ENCODE peak calls at places on chromosome 22, in seven cellular contexts. E is testis, S is left ventricle myocardium inferior, N is adrenal gland, M is neuronal stem cell, Z is GM23338, X is SJSA1. D is an unnamed sample.

GRCh38 chr22:21078916-21079315 is 33.2 kb downstream of the LRRC74B start:
- DNase-seq in Z (no peak), N (no peak), M (no peak), S (no peak), X (no peak), E (no peak), D (no peak)

GRCh38 chr22:23500508-23501208 is 79.4 kb downstream of the IGLL1 start:
- DNase-seq in Z (no peak), E (no peak), M (no peak), N (no peak), S (no peak), X (no peak), D (no peak)

GRCh38 chr22:22094921-22095320 is 112.3 kb upstream of the TOP3B start:
- DNase-seq in X (no peak), E (no peak), N (no peak), Z (no peak), M (no peak), S (no peak), D (no peak)

GRCh38 chr22:40637181-40638150 is 947 bp upstream of the MRTFA start:
- DNase-seq in E (peak; percentile 34), S (peak; percentile 33), Z (peak; percentile 37), N (peak; percentile 73), X (no peak), M (no peak), D (peak; percentile 70)

GRCh38 chr22:17198188-17199130 is 20.8 kb downstream of the ADA2 start:
- DNase-seq in E (peak; percentile 80), N (peak; percentile 47), Z (peak; percentile 98), M (peak; percentile 90), S (peak; percentile 63), X (no peak), D (no peak)

GRCh38 chr22:22720724-22721261 is 76.4 kb downstream of the GGTLC2 start:
- DNase-seq in Z (no peak), S (no peak), N (peak; percentile 63), X (no peak), M (no peak), E (peak; percentile 28), D (peak; percentile 46)

GRCh38 chr22:25485626-25486545 is 78.6 kb upstream of the GRK3 start:
- DNase-seq in X (no peak), E (no peak), Z (no peak), N (no peak), S (no peak), M (no peak), D (no peak)

GRCh38 chr22:22450343-22450839 is 58.2 kb downstream of the ZNF280B start:
- DNase-seq in Z (no peak), E (peak; percentile 34), N (peak; percentile 73), M (no peak), X (no peak), S (no peak), D (peak; percentile 56)

GRCh38 chr22:29907753-29908515 is 25.0 kb downstream of the MTMR3 start:
- DNase-seq in M (no peak), Z (peak; percentile 14), E (peak; percentile 92), N (peak; percentile 90), S (peak; percentile 72), X (peak; percentile 91), D (peak; percentile 86)

GRCh38 chr22:44051961-44052360 is 27.9 kb downstream of the PARVB start:
- DNase-seq in Z (no peak), M (no peak), N (no peak), X (no peak), E (no peak), S (no peak), D (no peak)
- H3K36me3 ChIP-seq in Z (no peaks in the 10 kb centered on the region), M (no peaks in the 10 kb centered on the region), N (no peaks in the 10 kb centered on the region), X (no peaks in the 10 kb centered on the region), E (no peaks in the 10 kb centered on the region), S (peaks cover 6% of the 10 kb centered on the region), D (no peaks in the 10 kb centered on the region)

GRCh38 chr22:35195821-35196220 is 61.5 kb upstream of the HMGXB4 start:
- DNase-seq in X (no peak), M (no peak), S (no peak), E (no peak), N (no peak), Z (no peak), D (no peak)
- H3K36me3 ChIP-seq in X (no peaks in the 10 kb centered on the region), M (no peaks in the 10 kb centered on the region), S (no peaks in the 10 kb centered on the region), E (no peaks in the 10 kb centered on the region), N (no peaks in the 10 kb centered on the region), Z (no peaks in the 10 kb centered on the region), D (no peaks in the 10 kb centered on the region)

DNA sequence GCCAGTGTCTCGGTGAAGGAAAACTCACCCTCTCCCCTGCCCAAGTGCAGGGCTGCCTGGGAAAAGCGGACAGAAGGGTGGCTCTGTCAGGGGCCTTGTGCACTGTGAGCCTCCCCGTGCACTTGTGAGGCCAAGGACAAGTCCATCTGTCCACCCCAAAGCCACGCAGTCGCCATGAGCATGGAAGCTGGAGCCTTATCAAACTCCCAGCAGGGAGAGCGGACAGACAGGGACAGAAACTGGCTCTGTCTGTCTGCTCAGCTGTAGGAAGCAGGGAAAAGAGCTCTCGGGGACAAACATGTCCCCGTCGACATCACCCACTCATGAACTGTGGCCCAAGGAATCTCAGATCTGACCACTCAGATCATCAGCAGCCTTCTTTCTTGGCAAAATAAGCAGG is 1385.4 kb downstream of the TBC1D22A start:
- DNase-seq in X (no peak), S (no peak), Z (no peak), E (no peak), M (no peak), N (no peak), D (no peak)
- H3K36me3 ChIP-seq in X (no peaks in the 10 kb centered on the region), S (no peaks in the 10 kb centered on the region), Z (no peaks in the 10 kb centered on the region), E (no peaks in the 10 kb centered on the region), M (no peaks in the 10 kb centered on the region), N (no peaks in the 10 kb centered on the region), D (no peaks in the 10 kb centered on the region)

DNA sequence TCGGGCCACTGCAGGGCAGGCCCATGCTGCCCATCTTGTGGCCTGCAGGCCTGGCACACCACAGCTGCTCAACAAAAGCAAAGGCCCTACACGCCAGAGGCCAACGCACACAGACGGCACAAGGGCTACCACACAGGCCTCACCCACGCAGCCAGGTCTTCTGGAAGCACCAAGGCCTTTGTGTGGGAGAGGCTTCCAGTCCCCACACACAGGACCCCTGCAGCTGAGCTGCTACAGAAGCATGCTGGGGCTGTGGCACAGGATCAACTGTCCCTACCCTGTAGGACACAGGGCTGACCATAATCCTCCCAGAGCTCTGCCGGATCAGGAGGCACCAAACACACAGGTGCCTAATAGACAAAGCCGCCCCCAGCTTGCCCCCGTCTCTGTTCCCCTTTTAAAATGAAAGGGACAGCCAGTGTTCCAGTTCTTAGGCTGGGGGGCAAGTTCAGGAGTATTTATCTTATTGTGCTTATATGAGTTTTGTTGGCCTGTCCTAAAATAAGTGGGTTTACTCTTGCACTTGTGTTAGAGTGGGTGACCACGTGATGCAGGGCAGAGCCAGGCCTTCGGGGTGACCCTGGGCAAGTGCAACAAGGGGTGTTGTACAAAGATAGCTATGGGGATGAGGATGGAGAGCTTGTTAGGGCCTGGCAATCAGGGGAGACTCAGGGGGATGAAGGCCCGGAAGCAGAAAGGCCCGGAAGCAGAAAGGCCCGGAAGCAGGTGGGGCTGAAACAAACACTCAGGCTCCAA is 5.4 kb downstream of the TTLL12 start:
- DNase-seq in N (no peak), E (peak; percentile 56), S (no peak), Z (no peak), M (no peak), X (no peak), D (no peak)
- H3K36me3 ChIP-seq in N (no peaks in the 10 kb centered on the region), E (no peaks in the 10 kb centered on the region), S (peaks cover 12% of the 10 kb centered on the region), Z (no peaks in the 10 kb centered on the region), M (peaks cover 58% of the 10 kb centered on the region), X (peaks cover 52% of the 10 kb centered on the region), D (no peaks in the 10 kb centered on the region)

DNA sequence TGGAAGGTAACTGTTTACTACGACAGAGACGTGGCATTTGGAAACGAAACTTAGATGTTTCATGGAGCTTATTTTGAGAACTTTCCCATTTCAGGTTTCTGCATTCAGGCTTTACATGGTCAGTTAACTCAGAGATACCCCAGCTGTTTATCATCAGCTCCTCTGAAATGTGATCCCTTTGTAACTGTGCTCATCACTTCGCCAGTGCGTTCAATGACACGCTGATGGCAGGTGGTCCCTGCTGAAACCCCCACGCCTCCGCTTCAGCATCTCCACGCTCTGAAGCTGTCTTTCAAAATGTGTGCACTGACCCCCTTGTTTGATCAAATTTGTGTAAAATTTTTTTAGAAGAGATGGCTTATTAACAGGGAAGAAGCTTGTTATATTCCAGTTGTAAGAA is 30.5 kb downstream of the ALG12 start:
- DNase-seq in E (no peak), N (no peak), Z (no peak), X (no peak), M (no peak), S (no peak), D (no peak)
- H3K36me3 ChIP-seq in E (no peaks in the 10 kb centered on the region), N (no peaks in the 10 kb centered on the region), Z (peaks cover 4% of the 10 kb centered on the region), X (peaks cover 77% of the 10 kb centered on the region), M (peaks cover 93% of the 10 kb centered on the region), S (peaks cover 61% of the 10 kb centered on the region), D (peaks cover 21% of the 10 kb centered on the region)

GRCh38 chr22:41900652-41901312 is 14.1 kb downstream of the SHISA8 start:
- DNase-seq in M (no peak), S (no peak), Z (no peak), N (no peak), X (no peak), E (no peak), D (no peak)
- H3K36me3 ChIP-seq in M (peaks cover 98% of the 10 kb centered on the region), S (peaks cover 71% of the 10 kb centered on the region), Z (peaks cover 26% of the 10 kb centered on the region), N (no peaks in the 10 kb centered on the region), X (peaks cover 42% of the 10 kb centered on the region), E (no peaks in the 10 kb centered on the region), D (peaks cover 3% of the 10 kb centered on the region)

DNA sequence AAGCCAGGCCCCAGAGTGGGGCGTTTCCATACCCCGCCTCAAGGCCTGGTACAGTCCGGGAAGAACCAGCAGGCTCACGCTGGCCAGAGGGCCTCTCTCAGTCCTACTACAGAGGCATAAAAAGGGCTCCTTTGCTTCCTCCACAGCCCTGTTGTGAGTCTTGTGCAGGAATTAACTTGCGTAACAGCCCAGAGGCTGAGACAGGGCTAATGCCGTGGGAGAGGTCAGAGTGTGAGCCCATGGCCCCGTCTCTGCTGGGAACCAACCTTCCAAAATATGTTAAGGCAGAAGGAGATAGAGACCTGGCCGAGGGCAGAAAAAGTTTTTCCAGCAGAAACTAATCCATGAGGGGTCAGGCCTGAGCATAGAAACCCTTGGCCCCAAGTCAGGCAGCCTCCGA is 19.9 kb upstream of the TMEM184B start:
- DNase-seq in X (no peak), Z (no peak), N (no peak), M (no peak), E (no peak), S (no peak), D (no peak)
- H3K36me3 ChIP-seq in X (peaks cover 90% of the 10 kb centered on the region), Z (peaks cover 27% of the 10 kb centered on the region), N (no peaks in the 10 kb centered on the region), M (peaks cover 88% of the 10 kb centered on the region), E (no peaks in the 10 kb centered on the region), S (peaks cover 84% of the 10 kb centered on the region), D (no peaks in the 10 kb centered on the region)

D was measured in transverse colon.